ENCODE peak calls at places on chromosome 22, in seven cellular contexts. One of them, this sample, is unnamed.

GRCh38 chr22:43883012-43883661 is 8.7 kb downstream of the PNPLA5 start:
- DNase-seq in stimulated activated naive B cell treated with anti-CD40 and anti-IgM and Interleukin-4, amounts not matched to agents 10 μg/mL and 1 μg/mL and 100 μg/mL, for 72 hours: peak
- DNase-seq in stimulated activated effector memory CD8-positive, alpha-beta T cell treated with anti-CD3 and anti-CD28 coated beads, Interleukin-12 subunit alpha, Interleukin-12 subunit beta, amount 100 ng/mL, for 72 hours: peak
- DNase-seq in non-pigmented ciliary epithelial cell: peak
- DNase-seq in islet precursor cell: peak
- DNase-seq in ACHN: peak
- DNase-seq in mucosa of gallbladder: peak
- DNase-seq in this sample: no peak

GRCh38 chr22:45503071-45503815 is 560 bp downstream of the FBLN1 start:
- DNase-seq in mucosa of gallbladder: no peak
- DNase-seq in stimulated activated naive B cell treated with anti-CD40 and anti-IgM and Interleukin-4, amounts not matched to agents 10 μg/mL and 1 μg/mL and 100 μg/mL, for 72 hours: no peak
- DNase-seq in islet precursor cell: peak
- DNase-seq in ACHN: no peak
- DNase-seq in stimulated activated effector memory CD8-positive, alpha-beta T cell treated with anti-CD3 and anti-CD28 coated beads, Interleukin-12 subunit alpha, Interleukin-12 subunit beta, amount 100 ng/mL, for 72 hours: no peak
- DNase-seq in non-pigmented ciliary epithelial cell: no peak
- DNase-seq in this sample: no peak

GRCh38 chr22:27405672-27406388 is 395.7 kb downstream of the MN1 start:
- DNase-seq in mucosa of gallbladder: peak
- DNase-seq in ACHN: peak
- DNase-seq in islet precursor cell: peak
- DNase-seq in stimulated activated effector memory CD8-positive, alpha-beta T cell treated with anti-CD3 and anti-CD28 coated beads, Interleukin-12 subunit alpha, Interleukin-12 subunit beta, amount 100 ng/mL, for 72 hours: peak
- DNase-seq in non-pigmented ciliary epithelial cell: no peak
- DNase-seq in stimulated activated naive B cell treated with anti-CD40 and anti-IgM and Interleukin-4, amounts not matched to agents 10 μg/mL and 1 μg/mL and 100 μg/mL, for 72 hours: no peak
- DNase-seq in this sample: no peak

GRCh38 chr22:23057331-23057730 is 13.0 kb upstream of the GNAZ start:
- DNase-seq in ACHN: no peak
- DNase-seq in stimulated activated naive B cell treated with anti-CD40 and anti-IgM and Interleukin-4, amounts not matched to agents 10 μg/mL and 1 μg/mL and 100 μg/mL, for 72 hours: no peak
- DNase-seq in islet precursor cell: no peak
- DNase-seq in non-pigmented ciliary epithelial cell: no peak
- DNase-seq in mucosa of gallbladder: no peak
- DNase-seq in stimulated activated effector memory CD8-positive, alpha-beta T cell treated with anti-CD3 and anti-CD28 coated beads, Interleukin-12 subunit alpha, Interleukin-12 subunit beta, amount 100 ng/mL, for 72 hours: no peak
- DNase-seq in this sample: no peak

GRCh38 chr22:47130883-47131610 is 368.6 kb downstream of the TBC1D22A start:
- DNase-seq in stimulated activated naive B cell treated with anti-CD40 and anti-IgM and Interleukin-4, amounts not matched to agents 10 μg/mL and 1 μg/mL and 100 μg/mL, for 72 hours: no peak
- DNase-seq in non-pigmented ciliary epithelial cell: no peak
- DNase-seq in stimulated activated effector memory CD8-positive, alpha-beta T cell treated with anti-CD3 and anti-CD28 coated beads, Interleukin-12 subunit alpha, Interleukin-12 subunit beta, amount 100 ng/mL, for 72 hours: no peak
- DNase-seq in islet precursor cell: no peak
- DNase-seq in mucosa of gallbladder: no peak
- DNase-seq in ACHN: no peak
- DNase-seq in this sample: no peak

GRCh38 chr22:17266261-17266971 is 47.2 kb upstream of the ADA2 start:
- DNase-seq in non-pigmented ciliary epithelial cell: no peak
- DNase-seq in mucosa of gallbladder: no peak
- DNase-seq in stimulated activated naive B cell treated with anti-CD40 and anti-IgM and Interleukin-4, amounts not matched to agents 10 μg/mL and 1 μg/mL and 100 μg/mL, for 72 hours: no peak
- DNase-seq in ACHN: no peak
- DNase-seq in islet precursor cell: peak
- DNase-seq in stimulated activated effector memory CD8-positive, alpha-beta T cell treated with anti-CD3 and anti-CD28 coated beads, Interleukin-12 subunit alpha, Interleukin-12 subunit beta, amount 100 ng/mL, for 72 hours: no peak
- DNase-seq in this sample: no peak

GRCh38 chr22:41052661-41053490 is 39.5 kb upstream of the EP300 start:
- DNase-seq in non-pigmented ciliary epithelial cell: peak
- DNase-seq in stimulated activated effector memory CD8-positive, alpha-beta T cell treated with anti-CD3 and anti-CD28 coated beads, Interleukin-12 subunit alpha, Interleukin-12 subunit beta, amount 100 ng/mL, for 72 hours: no peak
- DNase-seq in ACHN: no peak
- DNase-seq in stimulated activated naive B cell treated with anti-CD40 and anti-IgM and Interleukin-4, amounts not matched to agents 10 μg/mL and 1 μg/mL and 100 μg/mL, for 72 hours: no peak
- DNase-seq in mucosa of gallbladder: no peak
- DNase-seq in islet precursor cell: peak
- DNase-seq in this sample: no peak

GRCh38 chr22:49838771-49839717 is 11.4 kb upstream of the BRD1 start:
- DNase-seq in stimulated activated naive B cell treated with anti-CD40 and anti-IgM and Interleukin-4, amounts not matched to agents 10 μg/mL and 1 μg/mL and 100 μg/mL, for 72 hours: peak
- DNase-seq in islet precursor cell: peak
- DNase-seq in ACHN: no peak
- DNase-seq in stimulated activated effector memory CD8-positive, alpha-beta T cell treated with anti-CD3 and anti-CD28 coated beads, Interleukin-12 subunit alpha, Interleukin-12 subunit beta, amount 100 ng/mL, for 72 hours: peak
- DNase-seq in mucosa of gallbladder: no peak
- DNase-seq in non-pigmented ciliary epithelial cell: no peak
- DNase-seq in this sample: no peak

GRCh38 chr22:19174106-19175025 is 4.2 kb downstream of the SLC25A1 start:
- DNase-seq in stimulated activated naive B cell treated with anti-CD40 and anti-IgM and Interleukin-4, amounts not matched to agents 10 μg/mL and 1 μg/mL and 100 μg/mL, for 72 hours: peak
- DNase-seq in stimulated activated effector memory CD8-positive, alpha-beta T cell treated with anti-CD3 and anti-CD28 coated beads, Interleukin-12 subunit alpha, Interleukin-12 subunit beta, amount 100 ng/mL, for 72 hours: no peak
- DNase-seq in mucosa of gallbladder: no peak
- DNase-seq in non-pigmented ciliary epithelial cell: no peak
- DNase-seq in islet precursor cell: peak
- DNase-seq in ACHN: peak
- DNase-seq in this sample: peak

GRCh38 chr22:42363851-42364250 is 68.4 kb downstream of the NFAM1 start:
- DNase-seq in islet precursor cell: no peak
- DNase-seq in stimulated activated naive B cell treated with anti-CD40 and anti-IgM and Interleukin-4, amounts not matched to agents 10 μg/mL and 1 μg/mL and 100 μg/mL, for 72 hours: no peak
- DNase-seq in non-pigmented ciliary epithelial cell: no peak
- DNase-seq in stimulated activated effector memory CD8-positive, alpha-beta T cell treated with anti-CD3 and anti-CD28 coated beads, Interleukin-12 subunit alpha, Interleukin-12 subunit beta, amount 100 ng/mL, for 72 hours: no peak
- DNase-seq in ACHN: no peak
- DNase-seq in mucosa of gallbladder: no peak
- DNase-seq in this sample: no peak

This sample was measured in HS-27A.